ENCODE peak calls at places on chromosomes 5 and 9, in four cellular contexts. Q, Z, I and P are unnamed samples.

GRCh38 chr5:109692011-109692410 is 2.3 kb downstream of the MAN2A1 start:
- DNase-seq in Z (no peak), Q (no peak), I (no peak), P (no peak)

GRCh38 chr5:132049093-132049492 is 11.4 kb upstream of the IL3 start:
- DNase-seq in I (no peak), Z (no peak), Q (no peak), P (no peak)

GRCh38 chr5:38776494-38776893 is 69.3 kb upstream of the OSMR start:
- DNase-seq in Q (no peak), I (no peak), Z (no peak), P (no peak)

GRCh38 chr5:166595274-166595951 is 1696.0 kb upstream of the WWC1 start:
- DNase-seq in Z (no peak), I (no peak), Q (no peak), P (no peak)

GRCh38 chr9:84935528-84936117 is 266.1 kb downstream of the NTRK2 start:
- DNase-seq in Q (no peak), Z (no peak), I (no peak), P (no peak)

GRCh38 chr9:99000480-99001395 is 57.0 kb downstream of the COL15A1 start:
- DNase-seq in Z (peak; percentile 36), Q (no peak), I (peak; percentile 55), P (peak; percentile 88)

GRCh38 chr5:173283318-173284288 is 44.6 kb downstream of the STC2 start:
- DNase-seq in Q (peak; percentile 88), I (peak; percentile 19), Z (peak; percentile 19), P (peak; percentile 86)

GRCh38 chr5:78699565-78700143 is 51.1 kb upstream of the LHFPL2 start:
- DNase-seq in Q (no peak), I (no peak), Z (no peak), P (peak; percentile 81)

GRCh38 chr9:129270205-129270604 is 92.1 kb upstream of the IER5L start:
- DNase-seq in Q (peak; percentile 15), I (no peak), Z (no peak), P (peak; percentile 62)

GRCh38 chr5:144697847-144698262 is 527.2 kb downstream of the KCTD16 start:
- DNase-seq in Q (no peak), I (no peak), Z (no peak), P (no peak)

GRCh38 chr5:33794550-33795300 is 97.1 kb downstream of the ADAMTS12 start:
- DNase-seq in Q (no peak), Z (no peak), I (no peak), P (no peak)

GRCh38 chr5:180080670-180081280 is 9.2 kb upstream of the RNF130 start:
- DNase-seq in Z (no peak), I (no peak), Q (no peak), P (no peak)

GRCh38 chr5:157593036-157593435 is 17.5 kb upstream of the ADAM19 start:
- DNase-seq in Z (no peak), Q (no peak), I (no peak), P (no peak)

GRCh38 chr9:78026947-78027346 is 4.7 kb downstream of the GNAQ start:
- DNase-seq in Z (no peak), Q (no peak), I (no peak), P (no peak)

GRCh38 chr9:91771027-91771426 is 179.0 kb downstream of the ROR2 start:
- DNase-seq in Z (no peak), I (no peak), Q (no peak), P (no peak)

GRCh38 chr5:140017397-140018095 is 25.6 kb downstream of the NRG2 start:
- DNase-seq in Q (no peak), I (no peak), Z (no peak), P (no peak)

GRCh38 chr9:130912932-130913598 is 16.5 kb upstream of the QRFP start:
- DNase-seq in Z (peak; percentile 69), Q (peak; percentile 92), I (no peak), P (peak; percentile 92)

GRCh38 chr5:75050415-75050814 is 1.9 kb downstream of the GCNT4 start:
- DNase-seq in I (no peak), Q (no peak), Z (no peak), P (no peak)

GRCh38 chr5:14364576-14365472 is 216.8 kb upstream of the OTULINL start:
- DNase-seq in Q (no peak), I (no peak), Z (no peak), P (no peak)